ENCODE peak calls at places on chromosomes 16 and 17, in ten cellular contexts. F is breast epithelium; Y is esophagus squamous epithelium; Z is heart right ventricle; E is Panc1; N is A549; C is psoas muscle; T is cardiac muscle cell; J is adrenal gland; G is CD4-positive, CD25-positive, alpha-beta regulatory T cell. Q is an unnamed sample.
A peak's percentile ranks its signal among the peaks of the same experiment; 100 is the strongest.

GRCh38 chr17:9672691-9673090 is 27.4 kb downstream of the USP43 start:
- DNase-seq in F (no peak), Y (no peak), Z (no peak), E (no peak), N (no peak), C (no peak), T (no peak), J (no peak), G (no peak), Q (no peak)

GRCh38 chr17:13024526-13025263 is 6.9 kb upstream of the ELAC2 start:
- DNase-seq in F (no peak), Y (no peak), Z (peak; percentile 62), E (peak; percentile 50), N (peak; percentile 79), C (peak; percentile 62), T (peak; percentile 79), J (peak; percentile 72), G (peak; percentile 57), Q (peak; percentile 93)

GRCh38 chr17:6698004-6698403 is 15.2 kb downstream of the SLC13A5 start:
- DNase-seq in F (peak; percentile 28), Y (no peak), Z (no peak), E (no peak), N (no peak), C (no peak), T (no peak), J (no peak), G (no peak), Q (no peak)

GRCh38 chr16:56589141-56590039 is at the start of gene MT3:
- DNase-seq in F (no peak), Y (no peak), Z (peak; percentile 17), E (no peak), N (no peak), C (peak; percentile 39), T (peak; percentile 40), J (peak; percentile 57), G (peak; percentile 34), Q (no peak)

GRCh38 chr16:57893559-57894389 is 77.2 kb downstream of the CNGB1 start:
- DNase-seq in F (no peak), Y (no peak), Z (no peak), E (no peak), N (peak; percentile 86), C (no peak), T (no peak), J (no peak), G (no peak), Q (no peak)

GRCh38 chr17:8846768-8847211 is 20.7 kb downstream of the PIK3R6 start:
- DNase-seq in F (no peak), Y (no peak), Z (no peak), E (no peak), N (no peak), C (no peak), T (peak; percentile 86), J (peak; percentile 54), G (peak; percentile 28), Q (no peak)

GRCh38 chr17:14019186-14019956 is 49.9 kb upstream of the COX10 start:
- DNase-seq in F (no peak), Y (no peak), Z (no peak), E (no peak), N (no peak), C (no peak), T (no peak), J (no peak), G (peak; percentile 76), Q (no peak)

GRCh38 chr17:29617125-29617480 is 5.6 kb downstream of the CORO6 start:
- DNase-seq in F (peak; percentile 66), Y (peak; percentile 44), Z (peak; percentile 75), E (no peak), N (peak; percentile 84), C (peak; percentile 78), T (peak; percentile 71), J (peak; percentile 86), G (peak; percentile 95), Q (no peak)

DNA sequence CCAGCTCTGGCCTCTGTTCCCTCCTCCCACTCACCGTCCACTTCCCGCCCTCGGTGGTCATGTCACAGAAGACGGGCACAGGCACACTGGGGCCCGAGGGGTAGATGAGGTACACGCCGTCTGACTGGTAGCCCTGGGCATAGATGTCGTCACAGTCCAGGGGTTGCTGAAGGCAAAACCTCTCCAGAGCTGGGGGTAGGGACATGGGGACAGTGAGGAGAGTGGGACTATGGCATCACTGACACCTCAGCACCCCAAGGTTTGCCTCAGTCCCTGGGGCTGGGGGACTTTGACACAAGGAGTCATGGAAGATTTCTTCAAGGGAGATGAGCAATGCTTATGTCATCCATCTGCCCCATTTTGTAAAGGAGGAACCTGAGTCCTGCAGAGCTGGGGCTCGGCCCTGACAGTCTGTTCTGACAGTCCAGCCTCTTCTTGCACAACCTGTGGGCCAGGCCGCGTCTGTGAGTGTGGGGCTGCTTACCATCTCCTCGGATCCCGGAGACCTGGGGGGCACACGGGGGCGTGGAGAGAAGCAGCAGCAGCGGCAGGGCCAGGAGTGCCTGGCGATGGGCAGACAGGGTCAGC is 620 bp downstream of the MFAP4 start:
- DNase-seq in F (no peak), Y (no peak), Z (peak; percentile 51), E (no peak), N (peak; percentile 79), C (peak; percentile 84), T (no peak), J (peak; percentile 89), G (no peak), Q (peak; percentile 68)
- H3K4me1 ChIP-seq in F (peaks cover 17% of the 10 kb centered on the region), Y (peaks cover 66% of the 10 kb centered on the region), Z (peaks cover 85% of the 10 kb centered on the region), E (peaks cover 12% of the 10 kb centered on the region), N (peaks cover 33% of the 10 kb centered on the region), C (peaks cover 19% of the 10 kb centered on the region), T (peaks cover 22% of the 10 kb centered on the region), J (peaks cover 64% of the 10 kb centered on the region), G (no peaks in the 10 kb centered on the region), Q (peaks cover 56% of the 10 kb centered on the region)

GRCh38 chr16:14523632-14524031 is 106.4 kb downstream of the PARN start:
- DNase-seq in F (no peak), Y (no peak), Z (no peak), E (no peak), N (no peak), C (no peak), T (peak; percentile 59), J (no peak), G (no peak), Q (no peak)

GRCh38 chr16:14528306-14528948 is 101.6 kb downstream of the PARN start:
- DNase-seq in F (no peak), Y (no peak), Z (no peak), E (no peak), N (no peak), C (no peak), T (no peak), J (no peak), G (no peak), Q (no peak)

GRCh38 chr16:14525021-14525420 is 105.0 kb downstream of the PARN start:
- DNase-seq in F (no peak), Y (no peak), Z (no peak), E (no peak), N (no peak), C (no peak), T (no peak), J (no peak), G (no peak), Q (no peak)

GRCh38 chr16:14527411-14528044 is 102.5 kb downstream of the PARN start:
- DNase-seq in F (no peak), Y (no peak), Z (no peak), E (no peak), N (no peak), C (no peak), T (no peak), J (peak; percentile 72), G (no peak), Q (no peak)

DNA sequence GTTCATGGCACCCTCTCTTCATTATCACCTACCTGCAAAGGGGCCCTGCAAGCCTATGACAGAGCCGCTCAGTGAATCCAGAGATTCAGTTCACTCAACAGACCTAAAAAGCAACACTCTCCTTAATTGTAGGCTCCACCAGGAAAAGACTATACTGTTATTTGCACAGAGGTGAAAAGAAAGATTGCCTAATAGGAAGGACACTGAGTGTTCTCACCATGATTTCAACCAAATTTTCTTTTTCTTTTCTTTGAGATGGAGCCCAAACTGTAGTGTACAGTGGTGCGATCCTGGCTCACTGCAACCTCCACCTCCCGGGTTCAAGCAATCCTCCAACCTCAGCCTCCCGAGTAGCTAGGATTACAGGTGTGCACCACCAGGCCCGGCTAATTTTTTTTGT is 104.5 kb downstream of the PARN start:
- DNase-seq in F (no peak), Y (no peak), Z (no peak), E (no peak), N (no peak), C (no peak), T (no peak), J (no peak), G (no peak), Q (no peak)
- H3K4me1 ChIP-seq in F (no peaks in the 10 kb centered on the region), Y (peaks cover 23% of the 10 kb centered on the region), Z (peaks cover 11% of the 10 kb centered on the region), E (peaks cover 8% of the 10 kb centered on the region), N (peaks cover 84% of the 10 kb centered on the region), C (peaks cover 23% of the 10 kb centered on the region), T (peaks cover 23% of the 10 kb centered on the region), J (peaks cover 25% of the 10 kb centered on the region), G (no peaks in the 10 kb centered on the region), Q (peaks cover 18% of the 10 kb centered on the region)

GRCh38 chr16:28213396-28213795 is 1.6 kb upstream of the XPO6 start:
- DNase-seq in F (no peak), Y (no peak), Z (no peak), E (no peak), N (no peak), C (no peak), T (no peak), J (no peak), G (no peak), Q (no peak)

GRCh38 chr16:28210264-28210663 is 1.5 kb downstream of the XPO6 start:
- DNase-seq in F (no peak), Y (no peak), Z (no peak), E (no peak), N (no peak), C (no peak), T (no peak), J (no peak), G (no peak), Q (no peak)

GRCh38 chr16:28212532-28212873 is 738 bp upstream of the XPO6 start:
- DNase-seq in F (no peak), Y (no peak), Z (no peak), E (no peak), N (no peak), C (no peak), T (no peak), J (peak; percentile 62), G (no peak), Q (peak; percentile 60)

GRCh38 chr16:28210979-28211505 is 723 bp downstream of the XPO6 start:
- DNase-seq in F (peak; percentile 59), Y (no peak), Z (peak; percentile 71), E (no peak), N (peak; percentile 60), C (peak; percentile 80), T (peak; percentile 69), J (peak; percentile 86), G (peak; percentile 69), Q (peak; percentile 66)

GRCh38 chr16:28211758-28212531 is at the start of gene XPO6:
- DNase-seq in F (peak; percentile 97), Y (peak; percentile 78), Z (peak; percentile 98), E (peak; percentile 61), N (peak; percentile 69), C (peak; percentile 96), T (peak; percentile 97), J (peak; percentile 98), G (peak; percentile 96), Q (peak; percentile 95)
- H3K4me1 ChIP-seq in F (no peaks in the 10 kb centered on the region), Y (peaks cover 19% of the 10 kb centered on the region), Z (peaks cover 22% of the 10 kb centered on the region), E (peaks cover 10% of the 10 kb centered on the region), N (peaks cover 23% of the 10 kb centered on the region), C (peaks cover 17% of the 10 kb centered on the region), T (peaks cover 4% of the 10 kb centered on the region), J (peaks cover 35% of the 10 kb centered on the region), G (peaks cover 42% of the 10 kb centered on the region), Q (no peaks in the 10 kb centered on the region)

GRCh38 chr17:80941743-80942211 is 49.9 kb upstream of the CHMP6 start:
- DNase-seq in F (no peak), Y (no peak), Z (peak; percentile 33), E (no peak), N (no peak), C (no peak), T (no peak), J (no peak), G (no peak), Q (no peak)
- H3K4me1 ChIP-seq in F (no peaks in the 10 kb centered on the region), Y (peaks cover 24% of the 10 kb centered on the region), Z (peaks cover 19% of the 10 kb centered on the region), E (no peaks in the 10 kb centered on the region), N (no peaks in the 10 kb centered on the region), C (peaks cover 11% of the 10 kb centered on the region), T (no peaks in the 10 kb centered on the region), J (peaks cover 14% of the 10 kb centered on the region), G (peaks cover 19% of the 10 kb centered on the region), Q (peaks cover 26% of the 10 kb centered on the region)